ENCODE peak calls at places on chromosomes 1 and 21, in ten cellular contexts. Q is SW480, Z is kidney tubule cell, B is T-helper 1 cell, R is OCI-LY7, H is ELR, G is HT1080, A is C1 segment of cervical spinal cord, I is psoas muscle, C is fibroblast of pulmonary artery. K is an unnamed sample.

GRCh38 chr1:234666206-234666605 is 56.2 kb upstream of the IRF2BP2 start:
- DNase-seq in Q (no peak), H (no peak), R (no peak), A (no peak), Z (no peak), C (no peak), I (no peak), G (no peak), B (no peak), K (no peak)

GRCh38 chr1:183911285-183911684 is 106.4 kb downstream of the RGL1 start:
- DNase-seq in B (peak), R (peak), H (no peak), Z (no peak), G (no peak), C (no peak), Q (no peak), A (no peak), I (no peak), K (no peak)

GRCh38 chr1:64645742-64646141 is 99.1 kb upstream of the RAVER2 start:
- DNase-seq in I (no peak), Q (no peak), C (no peak), G (no peak), H (no peak), R (no peak), B (no peak), A (no peak), Z (no peak), K (no peak)

GRCh38 chr1:56382890-56383289 is 196.5 kb downstream of the PLPP3 start:
- DNase-seq in G (no peak), I (no peak), A (no peak), H (no peak), Q (no peak), C (no peak), B (no peak), Z (no peak), R (no peak), K (no peak)

GRCh38 chr21:29661672-29662442 is 277.9 kb downstream of the GRIK1 start:
- DNase-seq in B (no peak), Q (no peak), H (no peak), R (no peak), A (no peak), G (no peak), I (no peak), Z (no peak), C (no peak), K (no peak)

GRCh38 chr1:197249324-197249723 is 18.7 kb upstream of the CRB1 start:
- DNase-seq in Q (no peak), H (no peak), I (no peak), A (no peak), G (no peak), B (no peak), C (no peak), R (no peak), Z (no peak), K (no peak)

GRCh38 chr1:81670286-81670685 is 130.4 kb upstream of the ADGRL2 start:
- DNase-seq in H (peak), A (peak), C (peak), Z (peak), B (no peak), Q (no peak), G (peak), R (no peak), I (no peak), K (peak)

GRCh38 chr1:172476218-172476811 is 32.4 kb upstream of the PIGC start:
- DNase-seq in G (peak), H (peak), B (no peak), I (no peak), C (no peak), R (no peak), Z (peak), A (no peak), Q (peak), K (peak)

GRCh38 chr1:76082084-76082483 is 7.5 kb downstream of the ST6GALNAC3 start:
- DNase-seq in A (no peak), R (no peak), Z (no peak), I (no peak), B (no peak), G (no peak), Q (no peak), C (no peak), H (no peak), K (no peak)

GRCh38 chr1:91790296-91790851 is 95.6 kb downstream of the TGFBR3 start:
- DNase-seq in H (no peak), R (no peak), I (no peak), Q (no peak), C (no peak), B (no peak), Z (no peak), A (no peak), G (no peak), K (no peak)

GRCh38 chr1:63623952-63624351 is 30.7 kb downstream of the PGM1 start:
- DNase-seq in G (no peak), C (no peak), B (no peak), R (no peak), Z (no peak), H (no peak), I (no peak), A (no peak), Q (no peak), K (no peak)

GRCh38 chr21:45290948-45291612 is 3.4 kb upstream of the POFUT2 start:
- DNase-seq in A (no peak), C (peak), B (no peak), R (no peak), Q (no peak), Z (no peak), G (no peak), H (no peak), I (peak), K (no peak)

GRCh38 chr1:87329051-87329755 is 523 bp downstream of the LMO4 start:
- DNase-seq in Q (peak), G (no peak), H (peak), B (peak), A (peak), I (peak), C (peak), Z (peak), R (peak), K (no peak)

GRCh38 chr1:151992345-151993083 is 1.1 kb downstream of the S100A10 start:
- DNase-seq in G (peak), Q (peak), C (peak), R (no peak), I (peak), A (no peak), Z (peak), H (peak), B (no peak), K (peak)

GRCh38 chr1:186828612-186829542 is at the start of gene PLA2G4A:
- DNase-seq in Z (peak), B (peak), A (peak), C (peak), H (peak), R (no peak), I (no peak), Q (peak), G (peak), K (peak)

GRCh38 chr1:246569248-246570238 is 3.3 kb downstream of the CNST start:
- DNase-seq in G (peak), H (peak), Z (peak), C (peak), R (no peak), A (no peak), B (peak), I (no peak), Q (no peak), K (peak)

GRCh38 chr21:38165466-38166213 is 91.2 kb upstream of the KCNJ15 start:
- DNase-seq in Z (no peak), Q (no peak), A (no peak), B (no peak), R (no peak), I (no peak), G (no peak), H (no peak), C (peak), K (no peak)

GRCh38 chr1:36603461-36603860 is 120.7 kb upstream of the CSF3R start:
- DNase-seq in A (no peak), B (no peak), C (no peak), R (no peak), I (no peak), Q (no peak), G (no peak), Z (no peak), H (no peak), K (no peak)

GRCh38 chr1:38018864-38019343 is 6.4 kb downstream of the UTP11 start:
- DNase-seq in C (peak), Q (no peak), A (no peak), G (peak), B (no peak), R (peak), I (no peak), Z (peak), H (peak), K (peak)

GRCh38 chr1:25799758-25800537 is at the start of gene SELENON:
- DNase-seq in B (no peak), G (peak), Q (peak), Z (peak), A (peak), C (peak), I (peak), H (peak), R (peak), K (no peak)

GRCh38 chr1:73034255-73034654 is 751.9 kb upstream of the NEGR1 start:
- DNase-seq in R (no peak), C (no peak), G (no peak), H (no peak), B (no peak), Z (no peak), A (no peak), I (no peak), Q (no peak), K (no peak)